ENCODE peak calls at places on chromosomes 7 and 10, in four cellular contexts. H is nephron progenitor cell, E is sciatic nerve, V is endothelial cell. Y is an unnamed sample.

GRCh38 chr10:57993302-57993701 is 274.4 kb downstream of the IPMK start:
- DNase-seq in H (no peak), E (no peak), V (no peak), Y (no peak)

GRCh38 chr10:61271127-61271780 is 181.9 kb downstream of the TMEM26 start:
- DNase-seq in H (no peak), E (no peak), V (no peak), Y (no peak)

GRCh38 chr10:33180390-33180789 is 154.1 kb downstream of the NRP1 start:
- DNase-seq in H (no peak), E (no peak), V (no peak), Y (no peak)

GRCh38 chr7:108235451-108236061 is 105.4 kb upstream of the LAMB4 start:
- DNase-seq in H (no peak), E (no peak), V (no peak), Y (no peak)

GRCh38 chr10:130715686-130716670 is 579.8 kb downstream of the GLRX3 start:
- DNase-seq in H (no peak), E (no peak), V (no peak), Y (no peak)

GRCh38 chr7:2444476-2444875 is 31.7 kb downstream of the GRIFIN start:
- DNase-seq in H (no peak), E (no peak), V (no peak), Y (peak; percentile 53)

GRCh38 chr10:117762819-117763172 is 220.2 kb downstream of the EMX2 start:
- DNase-seq in H (no peak), E (no peak), V (no peak), Y (peak; percentile 38)

GRCh38 chr10:73287441-73287840 is 35.0 kb upstream of the MRPS16 start:
- DNase-seq in H (no peak), E (no peak), V (no peak), Y (no peak)

GRCh38 chr7:31893365-31893764 is 176.8 kb downstream of the PDE1C start:
- DNase-seq in H (no peak), E (no peak), V (no peak), Y (no peak)

GRCh38 chr10:126902157-126902556 is 3.1 kb upstream of the DOCK1 start:
- DNase-seq in H (no peak), E (no peak), V (no peak), Y (peak; percentile 76)

GRCh38 chr7:13991791-13992620 is 2.5 kb upstream of the ETV1 start:
- DNase-seq in H (no peak), E (no peak), V (no peak), Y (no peak)

GRCh38 chr7:131735151-131735550 is 178.7 kb upstream of the PODXL start:
- DNase-seq in H (no peak), E (no peak), V (no peak), Y (no peak)